ENCODE peak calls at places on chromosomes 12 and 14, in four cellular contexts. U is HepG2, T is SK-N-SH, O is GM12878. M is an unnamed sample.

GRCh38 chr12:98399532-98399931 is 115.9 kb upstream of the TMPO start:
- DNase-seq in T (no peak), U (peak), O (no peak), M (peak)

GRCh38 chr14:104433401-104434213 is 146.0 kb upstream of the C14orf180 start:
- DNase-seq in T (peak), O (no peak), U (no peak), M (no peak)

GRCh38 chr12:127106723-127107122 is 1160.2 kb upstream of the TMEM132C start:
- DNase-seq in T (no peak), U (no peak), O (no peak), M (no peak)

GRCh38 chr12:123364532-123365140 is at the start of gene SBNO1:
- DNase-seq in U (peak), T (peak), O (peak), M (peak)

GRCh38 chr14:56817396-56817921 is 7.2 kb upstream of the OTX2 start:
- DNase-seq in T (no peak), U (no peak), O (no peak), M (no peak)

GRCh38 chr12:5830121-5830520 is 114.9 kb downstream of the ANO2 start:
- DNase-seq in U (no peak), O (no peak), T (no peak), M (no peak)

GRCh38 chr14:105999361-106000028 is 473.1 kb downstream of the TMEM121 start:
- DNase-seq in O (no peak), T (no peak), U (peak), M (no peak)

GRCh38 chr14:89221109-89221508 is 195.9 kb downstream of the FOXN3 start:
- DNase-seq in O (no peak), U (no peak), T (no peak), M (no peak)

GRCh38 chr14:58428011-58428807 is 690 bp downstream of the KIAA0586 start:
- DNase-seq in T (peak), U (peak), O (no peak), M (peak)

GRCh38 chr14:99159341-99160340 is 112.4 kb downstream of the BCL11B start:
- DNase-seq in O (no peak), T (no peak), U (no peak), M (no peak)

GRCh38 chr12:72271401-72271740 is 799 bp upstream of the TRHDE start:
- DNase-seq in T (peak), U (no peak), O (no peak), M (no peak)

GRCh38 chr14:96391293-96392118 is 422 bp upstream of the AK7 start:
- DNase-seq in U (peak), O (peak), T (peak), M (peak)

GRCh38 chr12:42756841-42757661 is 167.5 kb upstream of the PRICKLE1 start:
- DNase-seq in U (no peak), T (no peak), O (no peak), M (no peak)

GRCh38 chr12:90004319-90005074 is 295.9 kb upstream of the ATP2B1 start:
- DNase-seq in T (no peak), U (no peak), O (peak), M (no peak)

GRCh38 chr14:20454359-20454644 is 310 bp downstream of the OSGEP start:
- DNase-seq in U (no peak), T (no peak), O (no peak), M (no peak)

GRCh38 chr12:92827836-92828431 is 101.2 kb downstream of the EEA1 start:
- DNase-seq in T (peak), U (peak), O (peak), M (peak)

GRCh38 chr12:112386726-112387125 is 4.5 kb upstream of the HECTD4 start:
- DNase-seq in O (no peak), T (no peak), U (peak), M (peak)

GRCh38 chr12:128829870-128830504 is 6.2 kb upstream of the SLC15A4 start:
- DNase-seq in T (no peak), O (peak), U (no peak), M (no peak)

GRCh38 chr12:67910360-67911292 is 78.6 kb upstream of the IFNG-AS1 start:
- DNase-seq in O (no peak), T (no peak), U (no peak), M (no peak)

GRCh38 chr14:41541333-41541732 is 65.3 kb upstream of the LRFN5 start:
- DNase-seq in T (no peak), O (no peak), U (no peak), M (no peak)

GRCh38 chr12:75913502-75914110 is 118.0 kb downstream of the PHLDA1 start:
- DNase-seq in O (no peak), U (no peak), T (no peak), M (peak)

GRCh38 chr14:103096387-103096786 is 1.9 kb downstream of the EXOC3L4 start:
- DNase-seq in O (no peak), T (no peak), U (no peak), M (no peak)

GRCh38 chr12:115794659-115795081 is 482.8 kb downstream of the MED13L start:
- DNase-seq in O (no peak), U (peak), T (no peak), M (no peak)

GRCh38 chr14:43587183-43587582 is 919.9 kb downstream of the FSCB start:
- DNase-seq in T (no peak), O (no peak), U (no peak), M (no peak)

GRCh38 chr12:83574142-83574541 is 887.4 kb downstream of the TMTC2 start:
- DNase-seq in T (no peak), U (no peak), O (no peak), M (no peak)

DNA sequence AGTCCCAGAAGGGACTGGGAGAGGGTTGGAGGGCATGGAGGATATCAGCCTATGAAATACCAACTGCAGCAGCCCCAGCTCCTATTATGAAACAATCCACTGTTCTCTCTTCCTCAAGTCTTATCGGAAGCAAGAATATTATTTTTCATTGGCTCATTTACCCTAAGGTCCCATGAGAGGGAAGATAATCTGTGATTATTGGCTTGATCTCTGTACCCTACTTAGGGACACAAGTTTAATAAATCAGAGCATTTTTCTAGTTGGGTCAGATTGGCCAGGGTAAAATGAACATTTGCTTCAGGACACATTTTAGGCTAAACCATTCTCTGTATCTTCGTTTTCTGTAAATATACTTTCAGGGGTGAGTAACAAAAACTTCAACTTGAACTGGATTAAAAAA is 43.1 kb upstream of the GNG2 start:
- DNase-seq in T (no peak), U (no peak), O (no peak), M (no peak)
- TF ChIP-seq MAX in T (no peak), U (no peak), O (no peak), M (no peak)

DNA sequence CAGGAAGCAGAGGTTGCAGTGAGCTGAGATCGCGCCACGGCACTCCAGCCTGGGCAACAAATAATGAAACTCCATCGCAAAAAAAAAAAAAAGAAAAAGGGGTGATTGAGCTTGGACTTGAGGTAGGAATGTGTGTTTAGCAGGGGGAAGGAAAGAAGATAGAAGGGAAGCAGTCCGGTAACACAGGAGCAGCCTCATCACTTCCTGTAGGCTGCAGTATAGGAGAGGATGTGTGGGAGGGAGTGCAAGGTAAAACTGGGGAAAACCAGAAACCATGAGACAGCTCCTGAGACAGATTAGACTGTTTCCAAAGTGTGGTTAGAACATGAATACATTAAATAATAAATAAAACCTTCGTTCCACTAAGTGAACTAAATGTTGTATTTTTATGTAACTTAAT is 49.2 kb downstream of the FGD4 start:
- DNase-seq in T (no peak), U (no peak), O (no peak), M (no peak)
- TF ChIP-seq NFIC in T (no peak), U (no peak), O (no peak), M (no peak)

DNA sequence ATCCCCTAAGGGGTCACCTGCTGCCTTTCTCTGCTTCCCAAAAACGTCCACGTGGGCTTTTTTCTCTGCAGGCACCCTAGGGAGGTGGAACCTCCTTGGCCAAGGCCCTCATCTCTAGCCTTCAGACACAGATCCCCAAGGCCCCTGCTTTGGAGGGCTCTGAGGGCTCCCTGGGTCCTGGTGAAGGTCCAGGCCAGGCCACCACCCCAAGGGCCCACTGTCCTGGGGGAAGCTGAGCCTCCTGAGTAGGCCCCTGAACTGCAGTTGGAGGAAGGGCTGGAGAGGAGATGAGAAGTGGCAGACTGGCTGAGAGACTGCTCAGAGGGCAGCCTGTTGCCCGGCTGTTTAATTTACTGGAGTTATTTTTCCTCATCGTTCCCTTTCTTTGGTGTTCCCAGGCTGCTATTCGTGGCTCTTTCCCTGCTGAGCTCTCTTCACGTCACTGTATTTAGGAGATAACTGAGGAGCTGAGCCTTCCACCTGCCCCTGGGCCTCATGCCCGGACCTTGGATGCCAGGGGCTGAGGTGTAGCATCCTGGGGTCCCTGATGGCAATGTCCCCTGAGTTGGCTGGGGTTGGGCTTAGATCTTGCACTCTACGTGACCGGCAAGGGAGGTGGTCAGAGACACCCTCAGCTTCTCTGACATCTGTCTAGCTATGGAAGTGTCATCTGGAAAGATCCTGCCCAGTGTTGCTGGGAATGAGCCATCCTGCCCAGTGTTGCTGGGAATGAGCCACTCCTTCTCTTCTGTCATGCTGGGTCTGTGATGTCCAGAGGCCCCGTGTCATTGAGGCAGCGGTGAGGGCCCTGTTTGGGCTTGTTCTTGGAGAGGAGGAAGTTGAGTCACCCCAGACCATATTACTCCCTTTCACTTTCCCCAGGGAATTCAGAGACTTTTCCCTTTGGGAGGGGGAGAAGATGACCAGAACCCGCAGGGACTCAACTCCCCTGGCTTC is 139.8 kb downstream of the TSPAN9 start:
- DNase-seq in O (no peak), U (no peak), T (no peak), M (no peak)
- TF ChIP-seq MAX in O (no peak), U (no peak), T (no peak), M (no peak)

DNA sequence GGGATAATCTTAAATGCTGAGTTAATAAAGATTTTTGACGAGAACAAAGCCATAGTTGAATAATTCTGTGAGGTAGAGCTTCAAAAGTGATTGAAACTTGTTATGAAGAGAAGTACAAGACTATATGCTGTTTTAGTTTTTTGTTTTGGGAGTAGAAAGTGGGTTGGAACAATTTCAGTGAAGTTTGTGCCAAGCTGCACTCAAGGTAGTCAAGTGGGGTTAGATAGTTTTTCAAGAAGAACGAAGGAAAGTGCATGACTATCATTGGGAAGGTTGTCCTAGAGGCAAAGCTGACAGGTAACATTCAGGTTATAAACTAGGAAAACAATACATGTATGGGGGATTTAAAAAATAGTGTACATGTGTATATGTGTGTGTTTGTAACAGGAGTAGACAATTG is 16.2 kb downstream of the FUT8 start:
- DNase-seq in T (no peak), O (no peak), U (no peak), M (no peak)
- TF ChIP-seq NFIC in T (no peak), O (no peak), U (no peak), M (no peak)

GRCh38 chr12:130335517-130336392 is 1.9 kb upstream of the PIWIL1 start:
- DNase-seq in T (peak), O (peak), U (peak), M (peak)
- TF ChIP-seq MAX in T (no peak), O (no peak), U (no peak), M (no peak)

DNA sequence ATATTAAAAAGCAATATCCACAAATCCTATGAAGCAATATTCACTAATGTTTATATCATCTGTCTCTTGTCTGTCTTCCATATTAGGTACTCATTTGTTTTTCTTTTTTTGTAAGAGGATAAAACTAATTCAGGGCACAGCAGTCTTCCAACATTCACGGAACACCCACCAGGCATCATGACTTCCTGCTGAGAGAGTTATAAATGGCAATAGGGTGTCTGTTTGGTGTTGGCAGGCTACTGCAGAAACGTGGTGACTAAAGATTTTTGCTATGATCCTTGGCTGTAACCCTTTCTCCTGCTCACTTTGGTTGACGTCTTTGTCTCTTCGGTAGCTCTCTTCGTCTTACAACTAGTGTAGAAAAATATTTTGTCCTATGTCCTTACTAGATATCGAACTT is 860.6 kb upstream of the MGAT4C start:
- DNase-seq in T (no peak), U (no peak), O (no peak), M (no peak)
- TF ChIP-seq NFIC in T (no peak), U (no peak), O (no peak), M (no peak)

GRCh38 chr12:124851344-124851743 is 12.3 kb downstream of the SCARB1 start:
- DNase-seq in U (peak), O (no peak), T (no peak), M (no peak)
- TF ChIP-seq MAX in U (no peak), O (no peak), T (no peak), M (no peak)

M was measured in K562.